ENCODE peak calls at places on chromosomes 2 and 18, in five cellular contexts. B, P, J, W and D are unnamed samples.

GRCh38 chr2:39780825-39781600 is 2.0 kb upstream of the THUMPD2 start:
- DNase-seq in B (no peak), W (no peak), P (no peak), J (no peak), D (no peak)

GRCh38 chr2:229339613-229340012 is 68.5 kb upstream of the PID1 start:
- DNase-seq in W (peak; percentile 60), J (no peak), P (no peak), B (no peak), D (peak; percentile 82)

GRCh38 chr2:74405994-74406583 is 15.3 kb downstream of the C2orf81 start:
- DNase-seq in B (no peak), J (no peak), W (no peak), P (no peak), D (no peak)

GRCh38 chr2:43931293-43931692 is 64.5 kb downstream of the LRPPRC start:
- DNase-seq in P (no peak), W (no peak), J (no peak), B (no peak), D (no peak)

GRCh38 chr18:6281874-6282273 is 132.8 kb downstream of the L3MBTL4 start:
- DNase-seq in P (no peak), W (no peak), J (no peak), B (no peak), D (no peak)

GRCh38 chr2:214716811-214717560 is 92.5 kb downstream of the BARD1 start:
- DNase-seq in J (no peak), B (no peak), W (no peak), P (no peak), D (no peak)

GRCh38 chr2:109351164-109351756 is 222.3 kb downstream of the SH3RF3 start:
- DNase-seq in B (no peak), W (peak; percentile 68), P (peak; percentile 58), J (no peak), D (peak; percentile 61)

GRCh38 chr2:95004702-95005101 is 20.8 kb upstream of the MAL start:
- DNase-seq in B (no peak), W (no peak), J (no peak), P (no peak), D (no peak)

GRCh38 chr2:7748717-7749415 is 831.7 kb downstream of the RNF144A start:
- DNase-seq in B (peak; percentile 21), P (no peak), J (no peak), W (no peak), D (no peak)

GRCh38 chr18:49178736-49179135 is 228.0 kb upstream of the SMAD7 start:
- DNase-seq in W (no peak), P (no peak), B (peak; percentile 35), J (no peak), D (peak; percentile 19)

GRCh38 chr2:18413794-18414396 is 146.6 kb downstream of the RDH14 start:
- DNase-seq in J (no peak), B (peak; percentile 64), W (peak; percentile 63), P (no peak), D (no peak)

GRCh38 chr2:115427436-115427835 is 985.0 kb downstream of the DPP10 start:
- DNase-seq in J (no peak), W (no peak), B (no peak), P (no peak), D (no peak)

GRCh38 chr2:64819774-64820688 is 166.3 kb upstream of the SERTAD2 start:
- DNase-seq in J (no peak), P (no peak), B (no peak), W (no peak), D (no peak)

GRCh38 chr18:20971886-20972267 is 139.7 kb downstream of the ROCK1 start:
- DNase-seq in B (peak; percentile 61), J (no peak), W (peak; percentile 7), P (no peak), D (peak; percentile 12)

GRCh38 chr2:95531254-95531771 is 46.8 kb upstream of the TRIM43B start:
- DNase-seq in P (no peak), W (no peak), J (no peak), B (no peak), D (no peak)

GRCh38 chr2:239589270-239589825 is 188.5 kb upstream of the HDAC4 start:
- DNase-seq in J (no peak), B (no peak), W (no peak), P (no peak), D (no peak)

GRCh38 chr2:217742276-217742675 is 260.5 kb downstream of the TNS1 start:
- DNase-seq in J (no peak), B (no peak), W (no peak), P (no peak), D (no peak)

GRCh38 chr2:208984376-208985100 is 439.3 kb upstream of the MAP2 start:
- DNase-seq in P (no peak), J (no peak), B (no peak), W (no peak), D (no peak)

GRCh38 chr2:217994776-217995274 is 8.0 kb downstream of the TNS1 start:
- DNase-seq in B (no peak), W (peak; percentile 71), P (no peak), J (no peak), D (no peak)

GRCh38 chr2:675051-675450 is 2.2 kb downstream of the TMEM18 start:
- DNase-seq in W (no peak), B (no peak), J (no peak), P (no peak), D (no peak)

GRCh38 chr18:21534327-21534726 is 66.2 kb downstream of the ESCO1 start:
- DNase-seq in B (no peak), W (no peak), J (no peak), P (no peak), D (no peak)

GRCh38 chr2:239715202-239715601 is 309.9 kb downstream of the NDUFA10 start:
- DNase-seq in P (peak; percentile 35), J (no peak), W (no peak), B (no peak), D (no peak)

GRCh38 chr2:239790313-239790712 is 234.8 kb downstream of the NDUFA10 start:
- DNase-seq in P (peak; percentile 57), W (no peak), J (no peak), B (no peak), D (no peak)

GRCh38 chr2:214358506-214358905 is 52.3 kb upstream of the VWC2L start:
- DNase-seq in W (no peak), J (no peak), B (no peak), P (no peak), D (no peak)

GRCh38 chr2:237874585-237875161 is 15.2 kb downstream of the RAMP1 start:
- DNase-seq in J (no peak), W (peak; percentile 63), B (no peak), P (peak; percentile 67), D (no peak)

GRCh38 chr18:55779711-55780590 is 192.0 kb upstream of the TCF4 start:
- DNase-seq in B (peak; percentile 68), W (no peak), P (no peak), J (peak; percentile 12), D (no peak)

GRCh38 chr2:181678033-181678586 is 2.2 kb downstream of the NEUROD1 start:
- DNase-seq in B (peak; percentile 86), P (no peak), W (peak; percentile 32), J (no peak), D (peak; percentile 50)

GRCh38 chr18:2893676-2894075 is 46.9 kb downstream of the EMILIN2 start:
- DNase-seq in P (no peak), J (no peak), B (no peak), W (no peak), D (no peak)

GRCh38 chr2:27583390-27583915 is 611 bp downstream of the ZNF512 start:
- DNase-seq in P (no peak), B (no peak), J (no peak), W (no peak), D (no peak)

GRCh38 chr2:149858916-149859634 is 271.5 kb upstream of the MMADHC start:
- DNase-seq in P (no peak), W (peak; percentile 88), B (peak; percentile 63), J (no peak), D (peak; percentile 31)

GRCh38 chr2:148927010-148927409 is 52.0 kb downstream of the KIF5C start:
- DNase-seq in P (no peak), W (no peak), B (no peak), J (no peak), D (no peak)

GRCh38 chr18:45856526-45856925 is 31.1 kb downstream of the SIGLEC15 start:
- DNase-seq in P (no peak), B (no peak), W (peak; percentile 17), J (no peak), D (no peak)

GRCh38 chr18:31684279-31685096 is at the start of gene B4GALT6:
- DNase-seq in J (peak; percentile 55), P (no peak), W (no peak), B (no peak), D (no peak)

GRCh38 chr2:69356471-69356870 is 30.6 kb downstream of the GFPT1 start:
- DNase-seq in P (no peak), W (no peak), J (no peak), B (no peak), D (no peak)

GRCh38 chr2:38981061-38981669 is 91.5 kb downstream of the ARHGEF33 start:
- DNase-seq in J (no peak), P (no peak), B (no peak), W (no peak), D (no peak)

GRCh38 chr2:203579131-203579643 is 44.1 kb upstream of the RAPH1 start:
- DNase-seq in P (no peak), B (no peak), W (no peak), J (no peak), D (no peak)

GRCh38 chr2:40394030-40394429 is 57.9 kb downstream of the SLC8A1 start:
- DNase-seq in P (no peak), J (no peak), B (no peak), W (no peak), D (no peak)

GRCh38 chr18:24204904-24205303 is 66.0 kb downstream of the CABYR start:
- DNase-seq in B (no peak), J (no peak), W (no peak), P (no peak), D (no peak)

GRCh38 chr18:7568426-7568825 is 1.3 kb downstream of the PTPRM start:
- DNase-seq in W (no peak), B (no peak), J (no peak), P (peak; percentile 75), D (no peak)